ENCODE peak calls at places on chromosomes 3 and 15, in six cellular contexts. Q is HTR-8/SVneo, J is HFFc6, A is NCI-H1092 treated with DMSO at 0.1 percent for 48 hours, L is esophagus muscularis mucosa, T is NCI-H1105. C is an unnamed sample.

GRCh38 chr15:42544858-42545629 is 3.5 kb downstream of the LRRC57 start:
- DNase-seq in L (no peak), A (no peak), J (no peak), Q (no peak), T (no peak), C (no peak)

GRCh38 chr3:15269091-15269989 is 63.0 kb downstream of the SH3BP5 start:
- DNase-seq in Q (peak; percentile 98), L (peak; percentile 96), T (no peak), J (peak; percentile 98), A (no peak), C (peak; percentile 77)

GRCh38 chr3:132773071-132773619 is 50.9 kb upstream of the NPHP3 start:
- DNase-seq in J (no peak), L (no peak), A (no peak), Q (no peak), T (no peak), C (no peak)

GRCh38 chr3:39933986-39934693 is 124.7 kb downstream of the MYRIP start:
- DNase-seq in A (no peak), T (no peak), J (no peak), L (no peak), Q (no peak), C (no peak)

GRCh38 chr3:134640872-134641470 is 9.9 kb downstream of the KY start:
- DNase-seq in A (peak; percentile 36), Q (peak; percentile 33), J (peak; percentile 14), T (no peak), L (no peak), C (peak; percentile 52)

GRCh38 chr3:160885791-160886286 is 129.8 kb downstream of the PPM1L start:
- DNase-seq in J (no peak), Q (no peak), L (no peak), T (peak; percentile 28), A (no peak), C (no peak)

GRCh38 chr3:154540950-154541604 is 111.1 kb upstream of the GPR149 start:
- DNase-seq in A (no peak), J (no peak), L (no peak), Q (no peak), T (no peak), C (no peak)

GRCh38 chr3:49217688-49218470 is 46.5 kb downstream of the KLHDC8B start:
- DNase-seq in L (no peak), A (no peak), Q (no peak), T (no peak), J (no peak), C (no peak)

GRCh38 chr3:136396916-136397315 is 146.8 kb downstream of the PCCB start:
- DNase-seq in J (peak; percentile 11), T (no peak), L (no peak), A (no peak), Q (no peak), C (no peak)

GRCh38 chr3:15273214-15273613 is 59.2 kb downstream of the SH3BP5 start:
- DNase-seq in J (no peak), T (no peak), L (no peak), A (no peak), Q (no peak), C (no peak)

GRCh38 chr15:94305133-94305532 is 73.8 kb downstream of the MCTP2 start:
- DNase-seq in Q (no peak), J (no peak), A (no peak), T (no peak), L (no peak), C (peak; percentile 13)

GRCh38 chr3:1766384-1766783 is 332.3 kb upstream of the CNTN4 start:
- DNase-seq in Q (no peak), J (no peak), A (no peak), T (no peak), L (no peak), C (no peak)

GRCh38 chr3:8560608-8561007 is 59.0 kb downstream of the LMCD1 start:
- DNase-seq in A (no peak), L (no peak), J (peak; percentile 77), Q (no peak), T (no peak), C (no peak)

GRCh38 chr3:183485585-183485984 is 57.2 kb upstream of the MCF2L2 start:
- DNase-seq in J (no peak), T (no peak), Q (no peak), L (peak; percentile 57), A (no peak), C (no peak)

GRCh38 chr3:106114220-106114619 is 245.4 kb upstream of the CBLB start:
- DNase-seq in L (no peak), Q (no peak), J (peak; percentile 20), A (no peak), T (no peak), C (no peak)

GRCh38 chr3:194731496-194732073 is 45.9 kb downstream of the FAM43A start:
- DNase-seq in J (no peak), T (no peak), Q (no peak), A (no peak), L (no peak), C (no peak)

GRCh38 chr3:100260081-100260684 is 609 bp upstream of the TBC1D23 start:
- DNase-seq in A (peak; percentile 69), J (no peak), T (peak; percentile 24), Q (no peak), L (no peak), C (no peak)

GRCh38 chr3:197508511-197508910 is 47.3 kb downstream of the BDH1 start:
- DNase-seq in L (no peak), T (peak; percentile 17), A (peak; percentile 7), J (no peak), Q (no peak), C (peak; percentile 17)

GRCh38 chr3:81268526-81268925 is 492.9 kb downstream of the GBE1 start:
- DNase-seq in L (no peak), Q (no peak), J (no peak), T (no peak), A (no peak), C (no peak)

GRCh38 chr3:126679318-126679751 is 24.4 kb upstream of the TXNRD3 start:
- DNase-seq in T (peak; percentile 58), J (peak; percentile 67), Q (peak; percentile 84), L (peak; percentile 96), A (peak; percentile 79), C (peak; percentile 86)

GRCh38 chr3:14371573-14372474 is 30.6 kb upstream of the SLC6A6 start:
- DNase-seq in J (peak; percentile 67), T (peak; percentile 72), A (peak; percentile 83), Q (peak; percentile 83), L (no peak), C (no peak)

GRCh38 chr3:148289159-148289558 is 408.5 kb upstream of the AGTR1 start:
- DNase-seq in L (no peak), Q (no peak), A (no peak), J (no peak), T (no peak), C (no peak)